ENCODE peak calls at places on chromosomes 12 and 14, in nine cellular contexts. B is RWPE1; G is stimulated activated CD8-positive, alpha-beta memory T cell treated with anti-CD3 and anti-CD28 coated beads, Interleukin-15, amount 100 ng/mL, for 1 hour; Y is GM19239; F is activated CD8-positive, alpha-beta memory T cell treated with anti-CD3 and anti-CD28 coated beads for 48 hours; H is HFF-Myc; U is non-pigmented ciliary epithelial cell; Q is myocyte; T is glomerular endothelial cell. X is an unnamed sample.

GRCh38 chr12:95789126-95790024 is 1.2 kb downstream of the NTN4 start:
- DNase-seq in H (no peak), B (no peak), Y (no peak), Q (peak; percentile 39), G (no peak), U (no peak), T (no peak), F (no peak), X (no peak)

GRCh38 chr14:61107896-61108295 is 126.9 kb downstream of the SLC38A6 start:
- DNase-seq in U (no peak), B (no peak), Y (no peak), G (no peak), Q (no peak), T (no peak), F (no peak), H (no peak), X (no peak)

GRCh38 chr12:88562846-88563582 is 17.3 kb downstream of the KITLG start:
- DNase-seq in G (no peak), T (no peak), U (no peak), F (no peak), B (no peak), H (no peak), Q (no peak), Y (no peak), X (no peak)

GRCh38 chr12:80551897-80552296 is 107.9 kb downstream of the PTPRQ start:
- DNase-seq in F (no peak), U (peak; percentile 91), Y (no peak), T (peak; percentile 78), H (peak; percentile 99), Q (peak; percentile 88), B (peak; percentile 74), G (no peak), X (no peak)

GRCh38 chr14:49895480-49895879 is 2.6 kb downstream of the ARF6 start:
- DNase-seq in U (no peak), Y (no peak), G (no peak), F (no peak), Q (no peak), B (no peak), H (no peak), T (no peak), X (no peak)

GRCh38 chr14:67517083-67517482 is 16.0 kb upstream of the PLEKHH1 start:
- DNase-seq in Y (no peak), U (no peak), G (no peak), T (no peak), F (no peak), Q (peak; percentile 47), B (no peak), H (no peak), X (no peak)

GRCh38 chr12:94545937-94546771 is 86.5 kb upstream of the CEP83 start:
- DNase-seq in U (peak; percentile 48), Q (peak; percentile 68), T (no peak), H (no peak), B (peak; percentile 51), F (no peak), G (no peak), Y (peak; percentile 50), X (peak; percentile 60)

GRCh38 chr14:22982477-22983245 is at the start of gene AJUBA:
- DNase-seq in T (no peak), H (peak; percentile 72), Y (peak; percentile 91), U (no peak), G (peak; percentile 49), B (peak; percentile 93), Q (peak; percentile 99), F (peak; percentile 53), X (peak; percentile 87)

GRCh38 chr12:107503851-107504502 is 181.6 kb upstream of the PWP1 start:
- DNase-seq in Y (no peak), F (no peak), U (no peak), B (no peak), G (no peak), T (no peak), H (no peak), Q (no peak), X (no peak)

GRCh38 chr12:47158792-47159191 is 79.0 kb upstream of the AMIGO2 start:
- DNase-seq in G (no peak), H (no peak), F (no peak), T (no peak), U (no peak), Q (no peak), Y (no peak), B (no peak), X (no peak)

GRCh38 chr14:54342806-54343205 is 54.0 kb upstream of the CDKN3 start:
- DNase-seq in F (no peak), H (no peak), T (no peak), B (no peak), U (no peak), Q (peak; percentile 26), G (no peak), Y (no peak), X (no peak)

GRCh38 chr14:85531594-85532391 is 1.8 kb downstream of the FLRT2 start:
- DNase-seq in H (no peak), B (peak; percentile 62), Q (peak; percentile 89), F (no peak), Y (no peak), U (no peak), G (no peak), T (no peak), X (no peak)

GRCh38 chr14:95739356-95739755 is 25.4 kb upstream of the TCL1A start:
- DNase-seq in U (no peak), T (no peak), H (no peak), Y (no peak), F (no peak), Q (no peak), G (no peak), B (no peak), X (no peak)

GRCh38 chr14:76917759-76918175 is 91.6 kb downstream of the LRRC74A start:
- DNase-seq in H (no peak), G (no peak), Q (peak; percentile 94), F (no peak), B (no peak), Y (no peak), T (no peak), U (no peak), X (no peak)